ENCODE peak calls at places on chromosomes 5 and 9, in eight cellular contexts. S is fibroblast of mammary gland, N is esophagus squamous epithelium, C is GM12864, D is GM12865, K is fibroblast of lung, Q is breast epithelium, Z is astrocyte. G is an unnamed sample.

GRCh38 chr9:87558606-87559005 is 60.9 kb downstream of the DAPK1 start:
- DNase-seq in N (no peak), C (no peak), Q (no peak), Z (no peak), K (no peak), S (no peak), D (no peak), G (no peak)

GRCh38 chr5:10591159-10591558 is 27.3 kb downstream of the ANKRD33B start:
- DNase-seq in C (no peak), D (no peak), K (no peak), Z (no peak), N (no peak), Q (no peak), S (no peak), G (no peak)

GRCh38 chr5:132026516-132027008 is 15.1 kb upstream of the ACSL6 start:
- DNase-seq in K (no peak), C (no peak), S (no peak), D (no peak), N (no peak), Z (no peak), Q (no peak), G (no peak)

GRCh38 chr9:128588581-128589233 is 36.3 kb downstream of the SPTAN1 start:
- DNase-seq in S (no peak), K (no peak), C (no peak), Q (no peak), D (no peak), Z (no peak), N (no peak), G (no peak)

GRCh38 chr5:76046761-76047160 is 36.4 kb upstream of the SV2C start:
- DNase-seq in N (no peak), Z (no peak), Q (no peak), D (no peak), K (peak; percentile 3), C (no peak), S (no peak), G (no peak)

GRCh38 chr9:33794560-33794959 is 801 bp upstream of the PRSS3 start:
- DNase-seq in S (no peak), Z (no peak), C (no peak), N (no peak), Q (no peak), K (no peak), D (no peak), G (no peak)

GRCh38 chr9:134442486-134443168 is 116.4 kb downstream of the RXRA start:
- DNase-seq in N (no peak), D (no peak), Z (no peak), S (peak; percentile 12), Q (no peak), K (peak; percentile 23), C (no peak), G (peak; percentile 50)

GRCh38 chr9:80698725-80699124 is 990.6 kb downstream of the TLE1 start:
- DNase-seq in S (peak; percentile 2), K (peak; percentile 0), C (no peak), N (no peak), D (no peak), Q (no peak), Z (no peak), G (no peak)

GRCh38 chr9:88303785-88304495 is 84.3 kb upstream of the SPIN1 start:
- DNase-seq in S (peak; percentile 45), C (peak; percentile 24), Q (no peak), N (no peak), D (peak; percentile 41), Z (peak; percentile 71), K (peak; percentile 76), G (no peak)

GRCh38 chr9:4097991-4098390 is 201.9 kb downstream of the GLIS3 start:
- DNase-seq in D (no peak), C (no peak), N (no peak), K (no peak), S (no peak), Z (no peak), Q (no peak), G (peak; percentile 40)

GRCh38 chr5:10705736-10706135 is 55.3 kb downstream of the DAP start:
- DNase-seq in S (no peak), Q (no peak), Z (peak; percentile 41), K (peak; percentile 56), N (no peak), C (no peak), D (no peak), G (no peak)

GRCh38 chr5:141958113-141958512 is at the start of gene PCDH12:
- DNase-seq in C (no peak), N (no peak), S (peak; percentile 14), K (no peak), Z (no peak), Q (no peak), D (no peak), G (peak; percentile 55)

GRCh38 chr5:31096238-31096865 is 97.1 kb upstream of the CDH6 start:
- DNase-seq in S (peak; percentile 30), N (no peak), Z (peak; percentile 95), D (no peak), K (peak; percentile 95), Q (no peak), C (no peak), G (peak; percentile 77)

GRCh38 chr9:92728831-92729734 is 35.5 kb downstream of the BICD2 start:
- DNase-seq in C (no peak), D (peak; percentile 69), Q (no peak), S (peak; percentile 19), Z (no peak), K (no peak), N (no peak), G (peak; percentile 24)

GRCh38 chr5:58497956-58498942 is 7.0 kb downstream of the GAPT start:
- DNase-seq in D (no peak), Q (no peak), Z (peak; percentile 3), N (no peak), S (peak; percentile 51), C (no peak), K (peak; percentile 27), G (peak; percentile 62)

GRCh38 chr9:136143215-136144001 is 24.7 kb upstream of the TMEM250 start:
- DNase-seq in D (no peak), N (no peak), C (no peak), Q (no peak), Z (no peak), S (peak; percentile 29), K (no peak), G (peak; percentile 38)

GRCh38 chr9:112135706-112136105 is 39.4 kb downstream of the SUSD1 start:
- DNase-seq in D (no peak), K (peak; percentile 71), S (no peak), Z (peak; percentile 73), C (no peak), N (no peak), Q (no peak), G (peak; percentile 59)

GRCh38 chr9:126915846-126916543 is 1.4 kb downstream of the RALGPS1 start:
- DNase-seq in K (no peak), C (no peak), D (no peak), S (no peak), N (no peak), Q (no peak), Z (no peak), G (no peak)

GRCh38 chr5:34452170-34452828 is 203.8 kb upstream of the RAI14 start:
- DNase-seq in K (peak; percentile 11), D (peak; percentile 21), C (no peak), Q (no peak), Z (no peak), N (no peak), S (peak; percentile 69), G (peak; percentile 17)

GRCh38 chr9:133862585-133863041 is 124.5 kb upstream of the SARDH start:
- DNase-seq in C (no peak), D (no peak), S (no peak), Q (peak; percentile 35), N (no peak), K (no peak), Z (no peak), G (no peak)

GRCh38 chr5:190366-191035 is 794 bp upstream of the LRRC14B start:
- DNase-seq in K (no peak), Z (no peak), D (peak; percentile 30), N (no peak), Q (no peak), C (no peak), S (no peak), G (no peak)

GRCh38 chr9:122158202-122158601 is 1.4 kb downstream of the NDUFA8 start:
- DNase-seq in K (peak; percentile 49), S (peak; percentile 69), Q (no peak), Z (peak; percentile 31), D (peak; percentile 69), N (no peak), C (peak; percentile 31), G (peak; percentile 61)

GRCh38 chr5:135039526-135040296 is 5.7 kb upstream of the PITX1 start:
- DNase-seq in Q (no peak), D (no peak), K (no peak), N (no peak), S (no peak), C (no peak), Z (no peak), G (no peak)
- H3K4me3 ChIP-seq in Q (peak overlapping the region; percentile 20), D (no peak overlapping the region), K (no peak overlapping the region), N (peak overlapping the region; percentile 63), S (no peak overlapping the region), C (no peak overlapping the region), Z (no peak overlapping the region), G (no peak overlapping the region)

GRCh38 chr9:78860806-78861475 is 564.0 kb downstream of the PSAT1 start:
- DNase-seq in K (peak; percentile 85), S (peak; percentile 79), Q (no peak), Z (peak; percentile 83), D (no peak), N (no peak), C (no peak), G (peak; percentile 73)
- TF ChIP-seq CTCF in K (no peak), S (peak; percentile 18), Q (no peak), Z (no peak), D (no peak), N (no peak), C (no peak), G (peak; percentile 4)

DNA sequence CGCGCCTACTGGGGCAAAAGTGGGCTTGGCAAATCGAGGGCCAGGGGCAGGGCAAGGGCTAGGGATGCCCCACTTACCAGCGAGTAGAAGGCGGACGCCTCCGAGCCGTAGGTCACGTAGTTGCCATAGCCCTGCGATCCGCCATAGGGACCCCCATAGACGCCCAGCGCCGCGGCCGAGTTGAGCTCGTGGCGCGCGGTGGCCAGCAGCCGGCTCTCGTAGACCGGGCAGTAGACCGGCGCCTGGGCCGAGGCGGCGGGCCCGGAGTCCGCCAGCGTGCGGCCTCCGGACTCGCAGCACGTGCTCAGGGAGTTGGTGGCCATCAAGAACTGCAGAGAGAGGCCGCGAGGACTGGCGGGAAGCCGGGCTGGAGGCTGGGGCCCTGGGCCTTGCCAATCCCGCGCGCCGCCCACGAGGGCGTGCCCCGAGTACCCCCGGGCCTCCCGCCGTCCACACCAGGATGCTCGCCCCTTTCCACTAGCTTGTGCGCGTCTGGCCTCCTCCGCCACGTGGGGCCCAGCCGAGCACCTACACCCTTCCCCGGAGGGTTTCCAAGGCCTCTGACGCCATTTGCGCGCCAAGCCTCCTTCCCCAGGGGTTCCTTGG is 891 bp downstream of the IRX4 start:
- DNase-seq in Z (no peak), D (no peak), N (no peak), K (no peak), S (no peak), C (no peak), Q (no peak), G (no peak)
- H3K4me3 ChIP-seq in Z (no peak overlapping the region), D (no peak overlapping the region), N (peak overlapping the region; percentile 61), K (no peak overlapping the region), S (no peak overlapping the region), C (no peak overlapping the region), Q (peak overlapping the region; percentile 58), G (no peak overlapping the region)

GRCh38 chr5:103256178-103256577 is 2.4 kb upstream of the MACIR start:
- DNase-seq in Q (no peak), Z (no peak), K (no peak), C (no peak), N (no peak), D (peak; percentile 33), S (no peak), G (no peak)
- TF ChIP-seq CTCF in Q (no peak), Z (no peak), K (peak; percentile 10), C (peak; percentile 36), N (no peak), D (peak; percentile 26), S (no peak), G (peak; percentile 15)

GRCh38 chr5:40486437-40487270 is 193.1 kb upstream of the PTGER4 start:
- DNase-seq in N (no peak), C (no peak), D (peak; percentile 79), K (peak; percentile 58), Z (peak; percentile 55), Q (no peak), S (peak; percentile 14), G (no peak)
- H3K4me3 ChIP-seq in N (no peak overlapping the region), C (no peak overlapping the region), D (no peak overlapping the region), K (no peak overlapping the region), Z (no peak overlapping the region), Q (no peak overlapping the region), S (no peak overlapping the region), G (no peak overlapping the region)